ENCODE peak calls at places on chromosomes 6 and 20, in six cellular contexts. D is neural progenitor cell, S is colonic mucosa, W is mammary epithelial cell, X is pancreas, L is upper lobe of left lung. I is an unnamed sample. For H3K9me3, the result is how much of the 10 kb centered on the place peaks cover.

GRCh38 chr6:168681748-168682147 is 240.8 kb downstream of the SMOC2 start:
- DNase-seq in X (no peak), L (peak), S (no peak), D (no peak), W (no peak), I (no peak)

GRCh38 chr20:23131766-23132165 is 45.6 kb upstream of the CD93 start:
- DNase-seq in D (no peak), L (no peak), S (no peak), W (no peak), X (no peak), I (no peak)

GRCh38 chr6:155265843-155266535 is 2.2 kb downstream of the CLDN20 start:
- DNase-seq in D (no peak), X (no peak), S (no peak), W (no peak), L (no peak), I (no peak)

GRCh38 chr6:166955121-166955864 is 1.1 kb downstream of the RNASET2 start:
- DNase-seq in D (peak), X (no peak), S (peak), L (peak), W (no peak), I (no peak)

GRCh38 chr6:21601932-21602390 is 8.4 kb downstream of the SOX4 start:
- DNase-seq in X (peak), W (no peak), S (no peak), D (no peak), L (no peak), I (no peak)

GRCh38 chr20:44532981-44533331 is 11.1 kb upstream of the SERINC3 start:
- DNase-seq in S (no peak), D (no peak), W (peak), X (no peak), L (no peak), I (no peak)

GRCh38 chr6:133241901-133242760 is 974 bp downstream of the EYA4 start:
- DNase-seq in X (no peak), D (peak), L (no peak), S (no peak), W (peak), I (no peak)

GRCh38 chr6:20606831-20607230 is 72.6 kb downstream of the CDKAL1 start:
- DNase-seq in S (no peak), W (no peak), D (peak), X (no peak), L (no peak), I (no peak)

GRCh38 chr6:44932651-44933091 is 395.5 kb upstream of the RUNX2 start:
- DNase-seq in L (no peak), S (no peak), W (no peak), D (no peak), X (no peak), I (peak)

GRCh38 chr6:154998855-154999254 is 3.7 kb downstream of the TIAM2 start:
- DNase-seq in D (no peak), L (no peak), W (no peak), S (no peak), X (no peak), I (no peak)

GRCh38 chr20:64133951-64134407 is 26.6 kb upstream of the NPBWR2 start:
- DNase-seq in L (peak), W (no peak), S (no peak), D (peak), X (no peak), I (no peak)

GRCh38 chr20:62485701-62486089 is 9.9 kb upstream of the GATA5 start:
- DNase-seq in L (no peak), S (no peak), X (no peak), W (no peak), D (no peak), I (no peak)

GRCh38 chr6:152981219-152981618 is 1.6 kb downstream of the FBXO5 start:
- DNase-seq in L (no peak), D (no peak), X (no peak), W (no peak), S (no peak), I (no peak)

GRCh38 chr6:152981989-152982767 is 663 bp downstream of the FBXO5 start:
- DNase-seq in W (no peak), X (peak), S (peak), D (peak), L (no peak), I (no peak)

GRCh38 chr6:152982768-152983636 is at the start of gene FBXO5:
- DNase-seq in S (peak), L (peak), D (peak), X (peak), W (peak), I (peak)

GRCh38 chr6:152979116-152979515 is 3.7 kb downstream of the FBXO5 start:
- DNase-seq in W (no peak), S (no peak), D (no peak), L (no peak), X (no peak), I (no peak)

GRCh38 chr6:152980656-152981055 is 2.2 kb downstream of the FBXO5 start:
- DNase-seq in W (no peak), D (no peak), L (no peak), X (no peak), S (no peak), I (no peak)
- H3K27ac ChIP-seq in W (peak), D (no peak), L (no peak), X (no peak), S (no peak), I (no peak)

DNA sequence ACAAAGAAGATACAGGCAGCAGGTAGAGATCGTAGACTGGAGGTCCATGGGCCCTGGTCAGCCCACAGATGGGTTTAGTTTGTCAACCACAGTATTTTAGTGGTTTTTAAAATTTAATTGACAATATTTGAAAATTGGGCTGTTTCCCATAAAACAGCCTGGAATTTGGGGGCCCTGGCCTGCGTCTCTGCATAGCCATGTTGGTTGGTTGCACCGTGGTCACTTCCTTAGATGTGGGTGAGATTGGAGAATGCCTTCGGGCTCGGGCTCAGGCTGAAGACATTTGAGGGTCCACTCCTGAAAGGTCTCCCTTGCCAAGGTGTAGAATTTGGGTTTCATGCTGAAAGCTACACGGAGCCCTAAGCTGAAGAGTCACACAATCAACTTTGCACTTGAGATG is 7.7 kb downstream of the DUSP22 start:
- DNase-seq in D (no peak), W (no peak), L (no peak), S (no peak), X (no peak), I (no peak)
- H3K9me3 ChIP-seq in D (under half), W (under half), L (under half), S (under half), X (under half), I (under half)

DNA sequence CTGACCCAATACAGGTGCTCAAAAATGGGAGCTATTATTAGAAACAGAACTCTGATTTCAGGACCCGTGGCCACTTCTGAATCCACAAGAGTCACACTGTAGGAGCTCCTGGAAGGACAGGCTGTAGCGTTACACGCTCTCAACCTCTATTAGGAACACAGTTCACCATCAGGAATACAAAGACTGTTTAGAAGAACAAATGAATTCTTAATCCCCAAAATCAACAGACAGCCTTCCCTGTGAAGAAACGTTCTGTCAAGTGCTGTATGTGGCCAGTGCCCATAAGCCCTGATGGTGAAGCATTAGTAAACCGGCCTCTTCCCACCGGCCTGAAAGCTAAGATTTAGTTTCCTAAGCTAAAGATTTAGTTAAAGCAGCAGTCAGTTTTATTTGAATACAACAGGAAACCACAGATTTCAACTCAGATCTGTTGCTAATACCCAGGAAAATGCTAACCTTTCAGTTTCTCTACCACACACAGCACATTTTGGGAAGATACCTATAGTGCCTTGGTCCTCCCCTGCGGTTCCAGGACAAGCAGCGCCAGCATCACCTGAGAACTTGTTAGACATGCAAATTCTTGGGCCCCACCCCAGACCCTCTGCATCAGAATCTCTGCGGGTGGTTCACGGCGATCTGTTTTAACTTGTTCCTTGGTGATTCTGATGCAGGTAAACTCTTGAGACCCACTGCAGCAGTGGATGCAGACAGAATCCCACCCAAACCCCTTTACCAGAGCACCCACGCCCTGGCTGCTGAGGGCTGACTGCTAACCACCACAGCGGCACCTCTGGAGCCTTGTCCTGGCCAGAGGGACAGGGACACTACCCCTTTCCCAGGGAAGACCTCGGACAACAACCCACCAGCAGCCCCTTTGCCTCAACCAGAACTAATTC is 33.4 kb downstream of the MTRES1 start:
- DNase-seq in W (no peak), D (peak), L (no peak), S (no peak), X (no peak), I (no peak)
- H3K27ac ChIP-seq in W (no peak), D (no peak), L (no peak), S (no peak), X (no peak), I (no peak)

GRCh38 chr6:27468334-27468733 is 4.6 kb downstream of the ZNF184 start:
- DNase-seq in X (no peak), S (no peak), W (no peak), L (no peak), D (no peak), I (no peak)
- H3K9me3 ChIP-seq in X (under half), S (under half), W (under half), L (under half), D (under half), I (under half)

DNA sequence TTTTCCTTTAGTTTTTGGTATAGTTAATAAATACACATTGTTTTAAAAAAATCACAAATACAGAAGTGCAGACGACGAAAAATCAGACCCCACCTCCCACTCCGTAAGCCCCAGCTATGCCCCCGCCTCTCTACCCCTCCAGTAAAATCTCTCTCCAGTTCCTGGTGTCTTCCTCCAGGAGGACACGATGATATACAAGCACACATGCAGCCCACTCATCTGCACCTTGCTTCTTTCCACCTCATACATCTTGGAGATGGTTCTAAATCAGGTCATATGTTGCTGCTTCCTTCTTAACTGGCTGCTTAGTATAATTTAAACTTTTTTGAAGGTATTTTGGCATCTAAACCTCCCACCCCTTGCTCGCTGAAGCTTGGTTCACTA is 2.7 kb downstream of the BMP7 start:
- DNase-seq in L (no peak), X (no peak), D (no peak), S (no peak), W (no peak), I (no peak)
- H3K27ac ChIP-seq in L (no peak), X (no peak), D (no peak), S (no peak), W (no peak), I (no peak)

DNA sequence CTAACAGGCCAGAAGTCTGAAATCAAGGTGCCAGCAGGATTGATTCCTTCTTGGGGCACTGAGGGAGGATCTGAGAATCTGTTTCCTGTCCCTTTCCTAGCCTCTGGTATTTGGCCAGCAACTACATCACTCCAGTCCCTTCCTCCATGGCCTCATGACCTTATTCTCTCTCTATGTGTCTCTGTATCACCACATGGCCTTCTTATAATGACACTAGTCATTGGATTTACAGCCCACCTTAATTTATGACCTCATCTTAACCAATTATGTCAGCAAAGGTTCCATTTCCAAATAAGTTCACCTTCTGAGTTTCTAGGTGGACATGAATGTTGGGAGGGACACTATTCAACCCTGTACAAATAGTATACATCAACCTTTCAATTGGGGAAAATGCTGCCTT is 29.3 kb downstream of the SCML4 start:
- DNase-seq in L (no peak), S (no peak), X (no peak), D (no peak), W (no peak), I (no peak)
- H3K9me3 ChIP-seq in L (under half), S (under half), X (under half), D (under half), W (under half), I (under half)